ENCODE peak calls at places on chromosomes 11 and 22, in ten cellular contexts. U is stimulated activated naive CD8-positive, alpha-beta T cell treated with anti-CD3 and anti-CD28 coated beads, Interleukin-15, amount 100 ng/mL, for 72 hours; L is stimulated activated CD4-positive, alpha-beta T cell treated with anti-CD3 and anti-CD28 coated beads, Interleukin-4, amount 100 ng/mL, for 48 hours; D is thoracic aorta; H is astrocyte of the spinal cord; P is NCI-H1092 treated with DMSO at 0.1 percent for 48 hours; G is Kasumi-1; Y is activated T-helper 1 cell treated with anti-CD3 and anti-CD28 coated beads, Interleukin-2, amount 50 U/mL, for 16 hours; I is stimulated activated effector memory CD8-positive, alpha-beta T cell treated with anti-CD3 and anti-CD28 coated beads, Interleukin-12 subunit alpha, Interleukin-12 subunit beta, amount 100 ng/mL, for 72 hours; X is activated CD4-positive, alpha-beta T cell treated with anti-CD3 and anti-CD28 coated beads, Interleukin-2, amount 10 ng/mL, durations not matched to agents 7 days and 5 days. E is an unnamed sample.

GRCh38 chr11:3000032-3000961 is 8.2 kb upstream of the NAP1L4 start:
- DNase-seq in U (no peak), L (no peak), D (no peak), H (peak), P (peak), G (no peak), Y (no peak), I (no peak), X (no peak), E (no peak)

GRCh38 chr22:48495751-48496080 is 1332.0 kb downstream of the BRD1 start:
- DNase-seq in U (no peak), L (no peak), D (no peak), H (no peak), P (no peak), G (no peak), Y (no peak), I (no peak), X (no peak), E (no peak)

GRCh38 chr22:43279867-43280519 is 63.2 kb downstream of the SCUBE1 start:
- DNase-seq in U (no peak), L (no peak), D (no peak), H (no peak), P (no peak), G (no peak), Y (no peak), I (no peak), X (no peak), E (no peak)

GRCh38 chr11:459511-460220 is 9.6 kb downstream of the PTDSS2 start:
- DNase-seq in U (no peak), L (no peak), D (no peak), H (no peak), P (no peak), G (no peak), Y (no peak), I (no peak), X (no peak), E (no peak)

GRCh38 chr11:36073411-36074203 is 129.7 kb downstream of the LDLRAD3 start:
- DNase-seq in U (no peak), L (no peak), D (no peak), H (peak), P (no peak), G (no peak), Y (no peak), I (no peak), X (no peak), E (no peak)

GRCh38 chr11:103279821-103280220 is 170.6 kb downstream of the DYNC2H1 start:
- DNase-seq in U (no peak), L (no peak), D (no peak), H (no peak), P (no peak), G (no peak), Y (no peak), I (no peak), X (no peak), E (peak)

GRCh38 chr11:65151500-65151899 is 17.2 kb upstream of the SYVN1 start:
- DNase-seq in U (no peak), L (no peak), D (no peak), H (no peak), P (no peak), G (peak), Y (no peak), I (no peak), X (no peak), E (no peak)

GRCh38 chr11:93501856-93502255 is 41.3 kb downstream of the SMCO4 start:
- DNase-seq in U (no peak), L (no peak), D (no peak), H (no peak), P (no peak), G (no peak), Y (no peak), I (no peak), X (no peak), E (no peak)

GRCh38 chr11:34493926-34494595 is 19.5 kb downstream of the ELF5 start:
- DNase-seq in U (no peak), L (no peak), D (no peak), H (no peak), P (no peak), G (no peak), Y (no peak), I (no peak), X (no peak), E (no peak)

GRCh38 chr11:128928400-128928799 is 14.3 kb downstream of the TP53AIP1 start:
- DNase-seq in U (no peak), L (no peak), D (no peak), H (no peak), P (no peak), G (no peak), Y (no peak), I (no peak), X (peak), E (no peak)

GRCh38 chr11:122814401-122814800 is 23.9 kb upstream of the CRTAM start:
- DNase-seq in U (no peak), L (no peak), D (no peak), H (no peak), P (peak), G (peak), Y (no peak), I (no peak), X (no peak), E (no peak)

GRCh38 chr11:3956748-3957147 is 101.3 kb downstream of the STIM1 start:
- DNase-seq in U (no peak), L (no peak), D (no peak), H (no peak), P (no peak), G (no peak), Y (no peak), I (no peak), X (no peak), E (no peak)

GRCh38 chr11:57155838-57156583 is 25.7 kb upstream of the LRRC55 start:
- DNase-seq in U (no peak), L (no peak), D (no peak), H (no peak), P (no peak), G (no peak), Y (no peak), I (no peak), X (no peak), E (no peak)

GRCh38 chr22:24005201-24005600 is at the start of gene GSTT4:
- DNase-seq in U (no peak), L (no peak), D (no peak), H (no peak), P (no peak), G (no peak), Y (no peak), I (no peak), X (no peak), E (no peak)

GRCh38 chr22:37015587-37015878 is 3.7 kb downstream of the TST start:
- DNase-seq in U (no peak), L (no peak), D (no peak), H (no peak), P (no peak), G (no peak), Y (no peak), I (no peak), X (no peak), E (no peak)

GRCh38 chr11:113373981-113374560 is 13.5 kb upstream of the ANKK1 start:
- DNase-seq in U (no peak), L (no peak), D (no peak), H (no peak), P (no peak), G (no peak), Y (no peak), I (no peak), X (no peak), E (no peak)

GRCh38 chr22:32331236-32331917 is 26.3 kb upstream of the RFPL3 start:
- DNase-seq in U (no peak), L (no peak), D (no peak), H (no peak), P (no peak), G (no peak), Y (no peak), I (no peak), X (no peak), E (no peak)

GRCh38 chr11:46315033-46315738 is 32.1 kb upstream of the DGKZ start:
- DNase-seq in U (peak), L (peak), D (peak), H (peak), P (peak), G (peak), Y (peak), I (peak), X (peak), E (peak)

E was measured in Caki2.